ENCODE peak calls at places on chromosomes 1 and 21, in six cellular contexts. One of them, this sample, is unnamed.

GRCh38 chr21:39891111-39891510 is 23.9 kb downstream of the PCP4 start:
- DNase-seq in H1: no peak
- DNase-seq in K562: no peak
- DNase-seq in GM12878: no peak
- DNase-seq in GM12891: no peak
- DNase-seq in HepG2: no peak
- DNase-seq in this sample: no peak

GRCh38 chr1:38005195-38006007 is at the start of gene FHL3:
- DNase-seq in H1: peak; percentile 80
- DNase-seq in K562: peak; percentile 96
- DNase-seq in GM12878: no peak
- DNase-seq in GM12891: peak; percentile 64
- DNase-seq in HepG2: peak; percentile 51
- DNase-seq in this sample: peak; percentile 67

GRCh38 chr1:24138481-24139158 is 4.3 kb downstream of the IL22RA1 start:
- DNase-seq in H1: no peak
- DNase-seq in K562: no peak
- DNase-seq in GM12878: no peak
- DNase-seq in GM12891: no peak
- DNase-seq in HepG2: no peak
- DNase-seq in this sample: no peak

GRCh38 chr1:43495204-43495603 is 35.5 kb upstream of the PTPRF start:
- DNase-seq in H1: peak; percentile 49
- DNase-seq in K562: peak; percentile 53
- DNase-seq in GM12878: no peak
- DNase-seq in GM12891: no peak
- DNase-seq in HepG2: no peak
- DNase-seq in this sample: no peak

GRCh38 chr1:94048413-94049164 is 72.4 kb downstream of the ABCA4 start:
- DNase-seq in H1: no peak
- DNase-seq in K562: no peak
- DNase-seq in GM12878: no peak
- DNase-seq in GM12891: no peak
- DNase-seq in HepG2: peak; percentile 75
- DNase-seq in this sample: no peak

GRCh38 chr1:84632975-84633427 is 57.3 kb downstream of the SSX2IP start:
- DNase-seq in H1: no peak
- DNase-seq in K562: peak; percentile 61
- DNase-seq in GM12878: no peak
- DNase-seq in GM12891: no peak
- DNase-seq in HepG2: no peak
- DNase-seq in this sample: no peak

GRCh38 chr1:29358183-29358582 is 121.9 kb downstream of the PTPRU start:
- DNase-seq in H1: no peak
- DNase-seq in K562: no peak
- DNase-seq in GM12878: no peak
- DNase-seq in GM12891: no peak
- DNase-seq in HepG2: no peak
- DNase-seq in this sample: no peak

GRCh38 chr1:64505232-64505943 is 35.5 kb downstream of the CACHD1 start:
- DNase-seq in H1: peak; percentile 81
- DNase-seq in K562: peak; percentile 35
- DNase-seq in GM12878: no peak
- DNase-seq in GM12891: peak; percentile 17
- DNase-seq in HepG2: no peak
- DNase-seq in this sample: peak; percentile 2

GRCh38 chr1:156198831-156199349 is 5.0 kb downstream of the SLC25A44 start:
- DNase-seq in H1: no peak
- DNase-seq in K562: no peak
- DNase-seq in GM12878: peak; percentile 41
- DNase-seq in GM12891: no peak
- DNase-seq in HepG2: no peak
- DNase-seq in this sample: no peak

GRCh38 chr1:178126790-178127189 is 32.9 kb downstream of the RASAL2 start:
- DNase-seq in H1: no peak
- DNase-seq in K562: no peak
- DNase-seq in GM12878: no peak
- DNase-seq in GM12891: no peak
- DNase-seq in HepG2: peak; percentile 80
- DNase-seq in this sample: no peak

GRCh38 chr1:229874609-229875008 is 192.4 kb upstream of the GALNT2 start:
- DNase-seq in H1: no peak
- DNase-seq in K562: no peak
- DNase-seq in GM12878: no peak
- DNase-seq in GM12891: no peak
- DNase-seq in HepG2: no peak
- DNase-seq in this sample: no peak

GRCh38 chr1:214296860-214297699 is 16.1 kb downstream of the SMYD2 start:
- DNase-seq in H1: no peak
- DNase-seq in K562: no peak
- DNase-seq in GM12878: no peak
- DNase-seq in GM12891: no peak
- DNase-seq in HepG2: no peak
- DNase-seq in this sample: no peak

GRCh38 chr1:99766378-99766800 is at the start of gene FRRS1:
- DNase-seq in H1: no peak
- DNase-seq in K562: peak; percentile 94
- DNase-seq in GM12878: peak; percentile 85
- DNase-seq in GM12891: peak; percentile 52
- DNase-seq in HepG2: peak; percentile 66
- DNase-seq in this sample: peak; percentile 52

GRCh38 chr1:5994713-5995621 is 2.7 kb upstream of the NPHP4 start:
- DNase-seq in H1: no peak
- DNase-seq in K562: no peak
- DNase-seq in GM12878: peak; percentile 30
- DNase-seq in GM12891: no peak
- DNase-seq in HepG2: no peak
- DNase-seq in this sample: peak; percentile 65

GRCh38 chr1:58104960-58105359 is 441.6 kb downstream of the OMA1 start:
- DNase-seq in H1: no peak
- DNase-seq in K562: no peak
- DNase-seq in GM12878: peak; percentile 68
- DNase-seq in GM12891: peak; percentile 6
- DNase-seq in HepG2: no peak
- DNase-seq in this sample: no peak

GRCh38 chr1:23798662-23799142 is 1.9 kb downstream of the GALE start:
- DNase-seq in H1: no peak
- DNase-seq in K562: peak; percentile 61
- DNase-seq in GM12878: no peak
- DNase-seq in GM12891: no peak
- DNase-seq in HepG2: no peak
- DNase-seq in this sample: no peak

GRCh38 chr1:246497331-246497915 is 9.7 kb downstream of the SMYD3 start:
- DNase-seq in H1: no peak
- DNase-seq in K562: peak; percentile 84
- DNase-seq in GM12878: no peak
- DNase-seq in GM12891: no peak
- DNase-seq in HepG2: peak; percentile 72
- DNase-seq in this sample: no peak

GRCh38 chr1:58815680-58816071 is 31.8 kb upstream of the JUN start:
- DNase-seq in H1: no peak
- DNase-seq in K562: peak; percentile 27
- DNase-seq in GM12878: no peak
- DNase-seq in GM12891: peak; percentile 17
- DNase-seq in HepG2: peak; percentile 60
- DNase-seq in this sample: no peak

GRCh38 chr1:162710349-162710748 is 78.1 kb downstream of the DDR2 start:
- DNase-seq in H1: no peak
- DNase-seq in K562: no peak
- DNase-seq in GM12878: no peak
- DNase-seq in GM12891: no peak
- DNase-seq in HepG2: no peak
- DNase-seq in this sample: no peak

GRCh38 chr21:46138383-46138970 is 16.9 kb downstream of the FTCD start:
- DNase-seq in H1: no peak
- DNase-seq in K562: no peak
- DNase-seq in GM12878: no peak
- DNase-seq in GM12891: no peak
- DNase-seq in HepG2: no peak
- DNase-seq in this sample: no peak

GRCh38 chr1:3930696-3931309 is 30.7 kb upstream of the C1orf174 start:
- DNase-seq in H1: no peak
- DNase-seq in K562: no peak
- DNase-seq in GM12878: no peak
- DNase-seq in GM12891: no peak
- DNase-seq in HepG2: no peak
- DNase-seq in this sample: no peak

GRCh38 chr1:1665815-1666251 is 7.0 kb upstream of the CDK11B start:
- DNase-seq in H1: peak; percentile 88
- DNase-seq in K562: peak; percentile 49
- DNase-seq in GM12878: no peak
- DNase-seq in GM12891: no peak
- DNase-seq in HepG2: no peak
- DNase-seq in this sample: no peak

GRCh38 chr21:44087426-44088400 is 19.5 kb upstream of the PWP2 start:
- DNase-seq in H1: peak; percentile 33
- DNase-seq in K562: no peak
- DNase-seq in GM12878: no peak
- DNase-seq in GM12891: no peak
- DNase-seq in HepG2: no peak
- DNase-seq in this sample: no peak

GRCh38 chr21:44088401-44088780 is 18.8 kb upstream of the PWP2 start:
- DNase-seq in H1: peak; percentile 16
- DNase-seq in K562: no peak
- DNase-seq in GM12878: no peak
- DNase-seq in GM12891: no peak
- DNase-seq in HepG2: no peak
- DNase-seq in this sample: no peak

GRCh38 chr21:44084496-44085241 is 22.5 kb upstream of the PWP2 start:
- DNase-seq in H1: no peak
- DNase-seq in K562: no peak
- DNase-seq in GM12878: no peak
- DNase-seq in GM12891: no peak
- DNase-seq in HepG2: no peak
- DNase-seq in this sample: no peak

GRCh38 chr21:44085491-44086321 is 21.5 kb upstream of the PWP2 start:
- DNase-seq in H1: peak; percentile 26
- DNase-seq in K562: no peak
- DNase-seq in GM12878: no peak
- DNase-seq in GM12891: no peak
- DNase-seq in HepG2: no peak
- DNase-seq in this sample: no peak

GRCh38 chr21:44086636-44087425 is 20.4 kb upstream of the PWP2 start:
- DNase-seq in H1: peak; percentile 40
- DNase-seq in K562: no peak
- DNase-seq in GM12878: no peak
- DNase-seq in GM12891: no peak
- DNase-seq in HepG2: no peak
- DNase-seq in this sample: no peak
- TF ChIP-seq TAF1 in H1: no peak
- TF ChIP-seq TAF1 in K562: no peak
- TF ChIP-seq TAF1 in GM12878: no peak
- TF ChIP-seq TAF1 in GM12891: no peak
- TF ChIP-seq TAF1 in HepG2: no peak
- TF ChIP-seq TAF1 in this sample: no peak

DNA sequence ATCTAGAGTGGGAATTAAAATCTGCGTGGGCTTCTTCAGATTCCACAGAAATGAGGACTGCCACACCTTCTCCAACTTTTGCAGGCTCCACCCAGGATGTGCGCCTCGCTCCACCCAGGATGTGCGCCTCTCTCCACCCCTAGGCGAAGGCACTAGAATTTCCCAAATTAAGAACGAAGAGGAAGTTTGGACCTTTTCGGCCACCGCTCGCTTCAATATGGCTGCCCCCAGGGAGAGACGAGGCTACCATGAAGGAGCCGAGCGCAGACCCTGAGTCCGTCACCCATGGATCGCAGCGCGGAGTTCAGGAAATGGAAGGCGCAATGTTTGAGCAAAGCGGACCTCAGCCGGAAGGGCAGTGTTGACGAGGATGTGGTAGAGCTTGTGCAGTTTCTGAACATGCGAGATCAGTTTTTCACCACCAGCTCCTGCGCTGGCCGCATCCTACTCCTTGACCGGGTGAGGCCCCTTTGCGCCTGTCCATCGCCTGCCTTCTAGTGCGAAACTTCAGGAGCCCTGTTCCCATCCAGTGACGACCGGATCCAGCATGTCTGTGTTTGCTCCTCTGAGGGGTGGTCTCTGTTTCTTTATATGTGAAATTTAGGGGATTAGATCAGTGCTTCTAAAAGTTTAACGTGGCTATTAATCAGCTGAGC is at the start of the genes CRYZ and TYW3:
- DNase-seq in H1: peak; percentile 81
- DNase-seq in K562: peak; percentile 94
- DNase-seq in GM12878: peak; percentile 87
- DNase-seq in GM12891: peak; percentile 47
- DNase-seq in HepG2: peak; percentile 91
- DNase-seq in this sample: peak; percentile 44
- TF ChIP-seq POLR2A in H1: peak; percentile 90
- TF ChIP-seq POLR2A in K562: peak; percentile 92
- TF ChIP-seq POLR2A in GM12878: peak; percentile 89
- TF ChIP-seq POLR2A in GM12891: peak; percentile 87
- TF ChIP-seq POLR2A in HepG2: peak; percentile 91
- TF ChIP-seq POLR2A in this sample: peak; percentile 88

GRCh38 chr1:220521755-220522154 is 6.2 kb upstream of the MARK1 start:
- DNase-seq in H1: no peak
- DNase-seq in K562: no peak
- DNase-seq in GM12878: no peak
- DNase-seq in GM12891: no peak
- DNase-seq in HepG2: no peak
- DNase-seq in this sample: no peak
- TF ChIP-seq TAF1 in H1: no peak
- TF ChIP-seq TAF1 in K562: no peak
- TF ChIP-seq TAF1 in GM12878: no peak
- TF ChIP-seq TAF1 in GM12891: no peak
- TF ChIP-seq TAF1 in HepG2: no peak
- TF ChIP-seq TAF1 in this sample: no peak

GRCh38 chr1:110034451-110035235 is at the start of gene STRIP1:
- DNase-seq in H1: peak; percentile 92
- DNase-seq in K562: peak; percentile 98
- DNase-seq in GM12878: peak; percentile 93
- DNase-seq in GM12891: peak; percentile 74
- DNase-seq in HepG2: peak; percentile 95
- DNase-seq in this sample: peak; percentile 72

GRCh38 chr1:110032327-110032726 is 2.1 kb upstream of the STRIP1 start:
- DNase-seq in H1: no peak
- DNase-seq in K562: no peak
- DNase-seq in GM12878: no peak
- DNase-seq in GM12891: no peak
- DNase-seq in HepG2: no peak
- DNase-seq in this sample: no peak

GRCh38 chr1:110035236-110035752 is 870 bp downstream of the STRIP1 start:
- DNase-seq in H1: no peak
- DNase-seq in K562: no peak
- DNase-seq in GM12878: no peak
- DNase-seq in GM12891: no peak
- DNase-seq in HepG2: no peak
- DNase-seq in this sample: no peak

GRCh38 chr1:110034040-110034450 is 379 bp upstream of the STRIP1 start:
- DNase-seq in H1: no peak
- DNase-seq in K562: no peak
- DNase-seq in GM12878: no peak
- DNase-seq in GM12891: no peak
- DNase-seq in HepG2: no peak
- DNase-seq in this sample: no peak

DNA sequence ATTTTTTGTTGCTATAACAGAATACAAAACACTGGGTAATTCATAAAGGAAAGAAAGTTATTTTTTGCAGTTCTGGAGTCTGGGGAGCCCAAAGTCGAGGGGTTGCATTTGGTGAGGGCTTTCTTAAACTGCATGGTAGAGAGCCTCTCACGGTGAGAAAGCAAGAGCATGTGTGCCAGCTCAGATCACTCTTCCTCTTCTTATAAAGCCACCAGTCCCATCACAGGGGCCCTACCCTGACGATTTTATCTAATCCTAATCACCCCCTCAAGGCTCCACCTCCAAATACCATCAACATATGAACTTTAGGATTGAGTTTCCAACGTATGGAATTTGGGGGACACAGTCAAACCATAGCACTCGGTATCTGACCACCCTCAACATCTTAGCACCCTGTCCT is 1.0 kb upstream of the STRIP1 start:
- DNase-seq in H1: no peak
- DNase-seq in K562: peak; percentile 43
- DNase-seq in GM12878: no peak
- DNase-seq in GM12891: no peak
- DNase-seq in HepG2: no peak
- DNase-seq in this sample: no peak
- TF ChIP-seq POLR2A in H1: no peak
- TF ChIP-seq POLR2A in K562: no peak
- TF ChIP-seq POLR2A in GM12878: no peak
- TF ChIP-seq POLR2A in GM12891: no peak
- TF ChIP-seq POLR2A in HepG2: no peak
- TF ChIP-seq POLR2A in this sample: no peak

This sample was measured in GM12892.